ENCODE peak calls at places on chromosomes 3 and 15, in five cellular contexts. K is aorta; Z is T-helper 1 cell; W is SJSA1; X is activated T-helper 9 cell treated with anti-CD3 and anti-CD28 coated beads, Interleukin-2, amount 50 U/mL, for 16 hours. N is an unnamed sample.

GRCh38 chr15:38559908-38560307 is 4.7 kb downstream of the RASGRP1 start:
- DNase-seq in K (no peak), X (no peak), Z (no peak), W (no peak), N (no peak)

GRCh38 chr15:22806156-22806555 is 19.7 kb downstream of the NIPA1 start:
- DNase-seq in Z (no peak), W (no peak), K (peak; percentile 23), X (no peak), N (no peak)

GRCh38 chr3:195900426-195901355 is 7.7 kb downstream of the TNK2 start:
- DNase-seq in K (peak; percentile 82), W (no peak), X (no peak), Z (no peak), N (no peak)

GRCh38 chr15:59685737-59686297 is 3.3 kb downstream of the BNIP2 start:
- DNase-seq in X (no peak), Z (no peak), K (no peak), W (no peak), N (no peak)

GRCh38 chr3:128348805-128349531 is 117.7 kb downstream of the DNAJB8 start:
- DNase-seq in W (no peak), Z (no peak), X (no peak), K (peak; percentile 46), N (no peak)

GRCh38 chr3:33377931-33378330 is 62.3 kb downstream of the UBP1 start:
- DNase-seq in K (no peak), W (peak; percentile 43), X (no peak), Z (no peak), N (no peak)

GRCh38 chr15:90388462-90389182 is 580 bp downstream of the IQGAP1 start:
- DNase-seq in X (peak; percentile 39), Z (peak; percentile 33), K (peak; percentile 93), W (peak; percentile 79), N (peak; percentile 32)

GRCh38 chr3:56202997-56203396 is 265.3 kb downstream of the ERC2 start:
- DNase-seq in K (no peak), X (no peak), Z (no peak), W (no peak), N (no peak)

GRCh38 chr15:101244039-101244781 is 7.6 kb downstream of the CHSY1 start:
- DNase-seq in Z (no peak), X (no peak), W (no peak), K (no peak), N (no peak)

GRCh38 chr15:79994651-79995050 is 23.7 kb upstream of the BCL2A1 start:
- DNase-seq in X (no peak), W (no peak), Z (no peak), K (no peak), N (no peak)

N was measured in T follicular helper cell.